ENCODE peak calls at places on chromosomes 7 and 10, in eight cellular contexts. One of them, this sample, is unnamed.

GRCh38 chr7:95045236-95045923 is 138.0 kb downstream of the PPP1R9A start:
- DNase-seq in SIG-M5: no peak
- DNase-seq in EL: peak
- DNase-seq in choroid plexus epithelial cell: peak
- DNase-seq in activated CD4-positive, alpha-beta T cell treated with anti-CD3 and anti-CD28 coated beads, Interleukin-2, amount 50 U/mL, for 24 hours: no peak
- DNase-seq in NCI-H146: peak
- DNase-seq in T-helper 1 cell: no peak
- DNase-seq in GM19239: no peak
- DNase-seq in this sample: peak

GRCh38 chr7:36253699-36254098 is 100.6 kb downstream of the EEPD1 start:
- DNase-seq in SIG-M5: no peak
- DNase-seq in EL: no peak
- DNase-seq in choroid plexus epithelial cell: no peak
- DNase-seq in activated CD4-positive, alpha-beta T cell treated with anti-CD3 and anti-CD28 coated beads, Interleukin-2, amount 50 U/mL, for 24 hours: no peak
- DNase-seq in NCI-H146: no peak
- DNase-seq in T-helper 1 cell: no peak
- DNase-seq in GM19239: no peak
- DNase-seq in this sample: no peak

GRCh38 chr7:27910341-27910740 is 170.4 kb downstream of the TAX1BP1 start:
- DNase-seq in SIG-M5: no peak
- DNase-seq in EL: peak
- DNase-seq in choroid plexus epithelial cell: no peak
- DNase-seq in activated CD4-positive, alpha-beta T cell treated with anti-CD3 and anti-CD28 coated beads, Interleukin-2, amount 50 U/mL, for 24 hours: no peak
- DNase-seq in NCI-H146: no peak
- DNase-seq in T-helper 1 cell: no peak
- DNase-seq in GM19239: no peak
- DNase-seq in this sample: peak

GRCh38 chr7:111363099-111363498 is 199.2 kb downstream of the IMMP2L start:
- DNase-seq in SIG-M5: no peak
- DNase-seq in EL: peak
- DNase-seq in choroid plexus epithelial cell: peak
- DNase-seq in activated CD4-positive, alpha-beta T cell treated with anti-CD3 and anti-CD28 coated beads, Interleukin-2, amount 50 U/mL, for 24 hours: no peak
- DNase-seq in NCI-H146: no peak
- DNase-seq in T-helper 1 cell: no peak
- DNase-seq in GM19239: no peak
- DNase-seq in this sample: no peak

GRCh38 chr10:90674927-90675326 is 182.9 kb downstream of the HTR7 start:
- DNase-seq in SIG-M5: no peak
- DNase-seq in EL: peak
- DNase-seq in choroid plexus epithelial cell: peak
- DNase-seq in activated CD4-positive, alpha-beta T cell treated with anti-CD3 and anti-CD28 coated beads, Interleukin-2, amount 50 U/mL, for 24 hours: no peak
- DNase-seq in NCI-H146: no peak
- DNase-seq in T-helper 1 cell: no peak
- DNase-seq in GM19239: no peak
- DNase-seq in this sample: no peak

GRCh38 chr10:21056461-21056860 is 159.3 kb upstream of the NEBL start:
- DNase-seq in SIG-M5: no peak
- DNase-seq in EL: no peak
- DNase-seq in choroid plexus epithelial cell: no peak
- DNase-seq in activated CD4-positive, alpha-beta T cell treated with anti-CD3 and anti-CD28 coated beads, Interleukin-2, amount 50 U/mL, for 24 hours: no peak
- DNase-seq in NCI-H146: no peak
- DNase-seq in T-helper 1 cell: no peak
- DNase-seq in GM19239: no peak
- DNase-seq in this sample: no peak

GRCh38 chr7:34756025-34756437 is 98.0 kb downstream of the NPSR1 start:
- DNase-seq in SIG-M5: no peak
- DNase-seq in EL: no peak
- DNase-seq in choroid plexus epithelial cell: peak
- DNase-seq in activated CD4-positive, alpha-beta T cell treated with anti-CD3 and anti-CD28 coated beads, Interleukin-2, amount 50 U/mL, for 24 hours: no peak
- DNase-seq in NCI-H146: no peak
- DNase-seq in T-helper 1 cell: no peak
- DNase-seq in GM19239: no peak
- DNase-seq in this sample: peak

GRCh38 chr7:151080091-151080521 is 503 bp downstream of the FASTK start:
- DNase-seq in SIG-M5: no peak
- DNase-seq in EL: no peak
- DNase-seq in choroid plexus epithelial cell: peak
- DNase-seq in activated CD4-positive, alpha-beta T cell treated with anti-CD3 and anti-CD28 coated beads, Interleukin-2, amount 50 U/mL, for 24 hours: no peak
- DNase-seq in NCI-H146: peak
- DNase-seq in T-helper 1 cell: no peak
- DNase-seq in GM19239: no peak
- DNase-seq in this sample: peak

GRCh38 chr7:47576031-47576908 is 5.6 kb downstream of the TNS3 start:
- DNase-seq in SIG-M5: no peak
- DNase-seq in EL: peak
- DNase-seq in choroid plexus epithelial cell: no peak
- DNase-seq in activated CD4-positive, alpha-beta T cell treated with anti-CD3 and anti-CD28 coated beads, Interleukin-2, amount 50 U/mL, for 24 hours: no peak
- DNase-seq in NCI-H146: no peak
- DNase-seq in T-helper 1 cell: no peak
- DNase-seq in GM19239: no peak
- DNase-seq in this sample: peak

GRCh38 chr10:100743626-100744135 is 1.7 kb upstream of the PAX2 start:
- DNase-seq in SIG-M5: no peak
- DNase-seq in EL: peak
- DNase-seq in choroid plexus epithelial cell: peak
- DNase-seq in activated CD4-positive, alpha-beta T cell treated with anti-CD3 and anti-CD28 coated beads, Interleukin-2, amount 50 U/mL, for 24 hours: peak
- DNase-seq in NCI-H146: peak
- DNase-seq in T-helper 1 cell: no peak
- DNase-seq in GM19239: peak
- DNase-seq in this sample: peak

GRCh38 chr10:24207781-24208611 is 942 bp upstream of the KIAA1217 start:
- DNase-seq in SIG-M5: no peak
- DNase-seq in EL: no peak
- DNase-seq in choroid plexus epithelial cell: peak
- DNase-seq in activated CD4-positive, alpha-beta T cell treated with anti-CD3 and anti-CD28 coated beads, Interleukin-2, amount 50 U/mL, for 24 hours: no peak
- DNase-seq in NCI-H146: no peak
- DNase-seq in T-helper 1 cell: no peak
- DNase-seq in GM19239: no peak
- DNase-seq in this sample: no peak

GRCh38 chr10:35194906-35195305 is 68.3 kb downstream of the CREM start:
- DNase-seq in SIG-M5: no peak
- DNase-seq in EL: peak
- DNase-seq in choroid plexus epithelial cell: peak
- DNase-seq in activated CD4-positive, alpha-beta T cell treated with anti-CD3 and anti-CD28 coated beads, Interleukin-2, amount 50 U/mL, for 24 hours: peak
- DNase-seq in NCI-H146: peak
- DNase-seq in T-helper 1 cell: peak
- DNase-seq in GM19239: no peak
- DNase-seq in this sample: peak

GRCh38 chr10:43395571-43396060 is 13.4 kb downstream of the HNRNPF start:
- DNase-seq in SIG-M5: no peak
- DNase-seq in EL: peak
- DNase-seq in choroid plexus epithelial cell: peak
- DNase-seq in activated CD4-positive, alpha-beta T cell treated with anti-CD3 and anti-CD28 coated beads, Interleukin-2, amount 50 U/mL, for 24 hours: no peak
- DNase-seq in NCI-H146: no peak
- DNase-seq in T-helper 1 cell: no peak
- DNase-seq in GM19239: no peak
- DNase-seq in this sample: peak

GRCh38 chr7:139095194-139095659 is 14.3 kb downstream of the ZC3HAV1 start:
- DNase-seq in SIG-M5: no peak
- DNase-seq in EL: no peak
- DNase-seq in choroid plexus epithelial cell: peak
- DNase-seq in activated CD4-positive, alpha-beta T cell treated with anti-CD3 and anti-CD28 coated beads, Interleukin-2, amount 50 U/mL, for 24 hours: peak
- DNase-seq in NCI-H146: no peak
- DNase-seq in T-helper 1 cell: peak
- DNase-seq in GM19239: peak
- DNase-seq in this sample: peak

GRCh38 chr7:92788559-92789183 is 47.7 kb downstream of the CDK6 start:
- DNase-seq in SIG-M5: no peak
- DNase-seq in EL: no peak
- DNase-seq in choroid plexus epithelial cell: no peak
- DNase-seq in activated CD4-positive, alpha-beta T cell treated with anti-CD3 and anti-CD28 coated beads, Interleukin-2, amount 50 U/mL, for 24 hours: no peak
- DNase-seq in NCI-H146: no peak
- DNase-seq in T-helper 1 cell: no peak
- DNase-seq in GM19239: no peak
- DNase-seq in this sample: no peak

GRCh38 chr7:102897856-102898531 is 14.8 kb upstream of the LRRC17 start:
- DNase-seq in SIG-M5: peak
- DNase-seq in EL: no peak
- DNase-seq in choroid plexus epithelial cell: no peak
- DNase-seq in activated CD4-positive, alpha-beta T cell treated with anti-CD3 and anti-CD28 coated beads, Interleukin-2, amount 50 U/mL, for 24 hours: no peak
- DNase-seq in NCI-H146: no peak
- DNase-seq in T-helper 1 cell: no peak
- DNase-seq in GM19239: no peak
- DNase-seq in this sample: no peak

GRCh38 chr7:51647931-51648351 is 331.3 kb upstream of the COBL start:
- DNase-seq in SIG-M5: no peak
- DNase-seq in EL: no peak
- DNase-seq in choroid plexus epithelial cell: peak
- DNase-seq in activated CD4-positive, alpha-beta T cell treated with anti-CD3 and anti-CD28 coated beads, Interleukin-2, amount 50 U/mL, for 24 hours: no peak
- DNase-seq in NCI-H146: no peak
- DNase-seq in T-helper 1 cell: no peak
- DNase-seq in GM19239: no peak
- DNase-seq in this sample: peak

GRCh38 chr10:114431414-114431767 is 27.1 kb upstream of the AFAP1L2 start:
- DNase-seq in SIG-M5: no peak
- DNase-seq in EL: no peak
- DNase-seq in choroid plexus epithelial cell: no peak
- DNase-seq in activated CD4-positive, alpha-beta T cell treated with anti-CD3 and anti-CD28 coated beads, Interleukin-2, amount 50 U/mL, for 24 hours: no peak
- DNase-seq in NCI-H146: no peak
- DNase-seq in T-helper 1 cell: no peak
- DNase-seq in GM19239: no peak
- DNase-seq in this sample: no peak

GRCh38 chr7:5779108-5779507 is 2.4 kb downstream of the RNF216 start:
- DNase-seq in SIG-M5: no peak
- DNase-seq in EL: no peak
- DNase-seq in choroid plexus epithelial cell: no peak
- DNase-seq in activated CD4-positive, alpha-beta T cell treated with anti-CD3 and anti-CD28 coated beads, Interleukin-2, amount 50 U/mL, for 24 hours: no peak
- DNase-seq in NCI-H146: no peak
- DNase-seq in T-helper 1 cell: no peak
- DNase-seq in GM19239: no peak
- DNase-seq in this sample: no peak

GRCh38 chr10:71633935-71634334 is 85.6 kb downstream of the C10orf105 start:
- DNase-seq in SIG-M5: no peak
- DNase-seq in EL: no peak
- DNase-seq in choroid plexus epithelial cell: no peak
- DNase-seq in activated CD4-positive, alpha-beta T cell treated with anti-CD3 and anti-CD28 coated beads, Interleukin-2, amount 50 U/mL, for 24 hours: no peak
- DNase-seq in NCI-H146: no peak
- DNase-seq in T-helper 1 cell: no peak
- DNase-seq in GM19239: no peak
- DNase-seq in this sample: no peak

GRCh38 chr10:69901623-69902505 is 100.2 kb downstream of the COL13A1 start:
- DNase-seq in SIG-M5: no peak
- DNase-seq in EL: peak
- DNase-seq in choroid plexus epithelial cell: peak
- DNase-seq in activated CD4-positive, alpha-beta T cell treated with anti-CD3 and anti-CD28 coated beads, Interleukin-2, amount 50 U/mL, for 24 hours: no peak
- DNase-seq in NCI-H146: peak
- DNase-seq in T-helper 1 cell: no peak
- DNase-seq in GM19239: peak
- DNase-seq in this sample: peak